ENCODE peak calls at places on chromosomes 6 and 20, in six cellular contexts. X, M, E, H, D and I are unnamed samples.

GRCh38 chr6:167787896-167788530 is 38.7 kb upstream of the AFDN start:
- DNase-seq in X (no peak), M (no peak), E (no peak), H (no peak), D (no peak), I (no peak)

GRCh38 chr6:106279179-106279578 is 46.4 kb downstream of the ATG5 start:
- DNase-seq in X (peak), M (no peak), E (no peak), H (peak), D (no peak), I (no peak)

GRCh38 chr6:90368001-90368400 is 71.4 kb upstream of the BACH2 start:
- DNase-seq in X (no peak), M (no peak), E (no peak), H (no peak), D (no peak), I (no peak)

GRCh38 chr6:101126501-101126900 is 245.4 kb upstream of the ASCC3 start:
- DNase-seq in X (no peak), M (no peak), E (no peak), H (no peak), D (no peak), I (peak)

GRCh38 chr20:16263582-16263981 is 309.7 kb downstream of the KIF16B start:
- DNase-seq in X (no peak), M (no peak), E (no peak), H (no peak), D (no peak), I (no peak)

GRCh38 chr20:17659801-17660200 is 22.2 kb downstream of the RRBP1 start:
- DNase-seq in X (no peak), M (no peak), E (no peak), H (no peak), D (no peak), I (no peak)

GRCh38 chr20:32564921-32565734 is 20.0 kb downstream of the NOL4L start:
- DNase-seq in X (no peak), M (peak), E (no peak), H (peak), D (no peak), I (no peak)

GRCh38 chr6:149334682-149335160 is 17.2 kb downstream of the TAB2 start:
- DNase-seq in X (peak), M (no peak), E (no peak), H (peak), D (peak), I (peak)

GRCh38 chr6:25333471-25333870 is 54.3 kb downstream of the CARMIL1 start:
- DNase-seq in X (no peak), M (no peak), E (no peak), H (no peak), D (no peak), I (no peak)

GRCh38 chr20:47306755-47307370 is 49.6 kb downstream of the ZMYND8 start:
- DNase-seq in X (no peak), M (no peak), E (no peak), H (no peak), D (no peak), I (no peak)

GRCh38 chr6:130050230-130050629 is 31.8 kb downstream of the L3MBTL3 start:
- DNase-seq in X (no peak), M (no peak), E (no peak), H (peak), D (no peak), I (no peak)